ENCODE peak calls at places on chromosome 19, in five cellular contexts. L is tibial nerve, V is lower leg skin, S is B cell, H is fibroblast of mammary gland. O is an unnamed sample.

GRCh38 chr19:51788936-51789795 is 5.8 kb upstream of the FPR3 start:
- DNase-seq in V (no peak), L (no peak), S (no peak), H (peak), O (no peak)

GRCh38 chr19:41328157-41328817 is 18.3 kb downstream of the CCDC97 start:
- DNase-seq in H (no peak), S (no peak), V (no peak), L (no peak), O (no peak)

GRCh38 chr19:23071087-23071511 is 45.7 kb upstream of the ZNF730 start:
- DNase-seq in S (peak), L (no peak), H (peak), V (no peak), O (peak)

GRCh38 chr19:38647966-38648788 is 728 bp downstream of the ACTN4 start:
- DNase-seq in H (no peak), L (no peak), V (no peak), S (no peak), O (no peak)

GRCh38 chr19:51727349-51727880 is 3.6 kb upstream of the HAS1 start:
- DNase-seq in S (no peak), L (no peak), V (no peak), H (peak), O (no peak)

GRCh38 chr19:33631628-33631995 is 9.9 kb downstream of the CHST8 start:
- DNase-seq in V (no peak), H (no peak), S (no peak), L (no peak), O (no peak)

GRCh38 chr19:41161903-41162302 is 31.1 kb upstream of the CYP2S1 start:
- DNase-seq in S (no peak), V (no peak), L (no peak), H (no peak), O (no peak)

GRCh38 chr19:2977001-2977685 is at the start of gene TLE6:
- DNase-seq in V (peak), S (peak), L (peak), H (peak), O (peak)

GRCh38 chr19:35629332-35629633 is 447 bp downstream of the RBM42 start:
- DNase-seq in V (no peak), L (no peak), H (no peak), S (no peak), O (no peak)

GRCh38 chr19:5907216-5907615 is 2.5 kb downstream of the VMAC start:
- DNase-seq in S (no peak), L (no peak), H (peak), V (no peak), O (no peak)

GRCh38 chr19:46787331-46788100 is 878 bp downstream of the SLC1A5 start:
- DNase-seq in H (peak), V (peak), S (peak), L (peak), O (peak)

GRCh38 chr19:6593651-6594416 is 2.9 kb upstream of the CD70 start:
- DNase-seq in S (no peak), V (no peak), H (peak), L (no peak), O (no peak)

GRCh38 chr19:31066385-31066784 is 282.9 kb downstream of the TSHZ3 start:
- DNase-seq in H (peak), S (no peak), V (peak), L (no peak), O (peak)

GRCh38 chr19:50553134-50553703 is 15.0 kb downstream of the LRRC4B start:
- DNase-seq in L (no peak), S (no peak), H (no peak), V (no peak), O (no peak)

GRCh38 chr19:50046649-50047503 is 21.1 kb downstream of the ZNF473 start:
- DNase-seq in V (peak), L (peak), S (peak), H (no peak), O (no peak)

GRCh38 chr19:32676186-32676894 is 692 bp downstream of the RGS9BP start:
- DNase-seq in V (no peak), H (no peak), S (peak), L (no peak), O (no peak)

GRCh38 chr19:9883231-9883758 is 48.2 kb downstream of the PIN1 start:
- DNase-seq in L (no peak), H (no peak), S (no peak), V (peak), O (no peak)

GRCh38 chr19:5103061-5103701 is 134.3 kb downstream of the KDM4B start:
- DNase-seq in V (no peak), L (peak), H (peak), S (no peak), O (peak)

GRCh38 chr19:40807147-40808020 is 8.4 kb downstream of the EGLN2 start:
- DNase-seq in S (no peak), H (no peak), L (no peak), V (no peak), O (no peak)

GRCh38 chr19:37983916-37984315 is 76.9 kb downstream of the SIPA1L3 start:
- DNase-seq in S (no peak), H (no peak), L (no peak), V (no peak), O (no peak)

GRCh38 chr19:46984077-46985010 is 35.3 kb upstream of the NPAS1 start:
- DNase-seq in S (no peak), H (peak), V (no peak), L (no peak), O (peak)

GRCh38 chr19:18340990-18341868 is 831 bp downstream of the PGPEP1 start:
- DNase-seq in L (peak), V (no peak), H (peak), S (peak), O (peak)

GRCh38 chr19:48683349-48683748 is 10.5 kb upstream of the NTN5 start:
- DNase-seq in S (peak), L (no peak), V (no peak), H (peak), O (peak)

GRCh38 chr19:2962018-2962670 is 15.2 kb upstream of the TLE6 start:
- DNase-seq in V (peak), S (peak), L (no peak), H (peak), O (peak)

GRCh38 chr19:39024875-39025641 is 7.3 kb downstream of the FBXO27 start:
- DNase-seq in L (no peak), H (no peak), V (no peak), S (no peak), O (no peak)

GRCh38 chr19:11054200-11054599 is 35.1 kb upstream of the LDLR start:
- DNase-seq in S (no peak), H (no peak), L (no peak), V (no peak), O (no peak)

GRCh38 chr19:20660473-20660872 is 898 bp downstream of the ZNF626 start:
- DNase-seq in L (no peak), V (no peak), S (no peak), H (no peak), O (no peak)

GRCh38 chr19:33208904-33209843 is 15.0 kb downstream of the LRP3 start:
- DNase-seq in V (no peak), H (peak), S (no peak), L (no peak), O (no peak)

GRCh38 chr19:57406516-57407123 is 4.3 kb upstream of the ZNF17 start:
- DNase-seq in S (peak), L (no peak), V (peak), H (peak), O (no peak)

GRCh38 chr19:48837586-48838191 is 1.4 kb upstream of the HSD17B14 start:
- DNase-seq in S (no peak), H (no peak), V (no peak), L (no peak), O (no peak)

GRCh38 chr19:56155124-56155687 is 14.1 kb downstream of the ZNF444 start:
- DNase-seq in H (no peak), L (no peak), V (no peak), S (no peak), O (no peak)

GRCh38 chr19:40687525-40688016 is 2.9 kb downstream of the NUMBL start:
- DNase-seq in H (peak), L (peak), S (peak), V (peak), O (peak)

GRCh38 chr19:13057147-13057572 is 45.5 kb downstream of the LYL1 start:
- DNase-seq in L (no peak), H (no peak), S (no peak), V (no peak), O (no peak)

GRCh38 chr19:35153701-35154534 is 617 bp upstream of the FXYD5 start:
- DNase-seq in H (no peak), S (peak), V (no peak), L (no peak), O (no peak)

GRCh38 chr19:56838930-56839664 is 1.4 kb downstream of the PEG3 start:
- DNase-seq in H (peak), S (peak), V (peak), L (peak), O (peak)

GRCh38 chr19:42529248-42529764 is 1.0 kb upstream of the CEACAM1 start:
- DNase-seq in L (peak), S (peak), V (peak), H (peak), O (no peak)

GRCh38 chr19:5805465-5806132 is 732 bp downstream of the NRTN start:
- DNase-seq in H (no peak), S (peak), L (no peak), V (no peak), O (no peak)

GRCh38 chr19:17279436-17279835 is 2.3 kb upstream of the ANKLE1 start:
- DNase-seq in V (no peak), S (no peak), H (peak), L (no peak), O (no peak)

GRCh38 chr19:17283504-17283996 is 1.8 kb downstream of the ANKLE1 start:
- DNase-seq in V (no peak), L (no peak), S (no peak), H (no peak), O (no peak)

GRCh38 chr19:17281391-17282304 is at the start of gene ANKLE1:
- DNase-seq in V (no peak), S (peak), L (no peak), H (no peak), O (no peak)

GRCh38 chr19:17285415-17286135 is 3.9 kb downstream of the ANKLE1 start:
- DNase-seq in S (no peak), L (no peak), V (no peak), H (no peak), O (no peak)

DNA sequence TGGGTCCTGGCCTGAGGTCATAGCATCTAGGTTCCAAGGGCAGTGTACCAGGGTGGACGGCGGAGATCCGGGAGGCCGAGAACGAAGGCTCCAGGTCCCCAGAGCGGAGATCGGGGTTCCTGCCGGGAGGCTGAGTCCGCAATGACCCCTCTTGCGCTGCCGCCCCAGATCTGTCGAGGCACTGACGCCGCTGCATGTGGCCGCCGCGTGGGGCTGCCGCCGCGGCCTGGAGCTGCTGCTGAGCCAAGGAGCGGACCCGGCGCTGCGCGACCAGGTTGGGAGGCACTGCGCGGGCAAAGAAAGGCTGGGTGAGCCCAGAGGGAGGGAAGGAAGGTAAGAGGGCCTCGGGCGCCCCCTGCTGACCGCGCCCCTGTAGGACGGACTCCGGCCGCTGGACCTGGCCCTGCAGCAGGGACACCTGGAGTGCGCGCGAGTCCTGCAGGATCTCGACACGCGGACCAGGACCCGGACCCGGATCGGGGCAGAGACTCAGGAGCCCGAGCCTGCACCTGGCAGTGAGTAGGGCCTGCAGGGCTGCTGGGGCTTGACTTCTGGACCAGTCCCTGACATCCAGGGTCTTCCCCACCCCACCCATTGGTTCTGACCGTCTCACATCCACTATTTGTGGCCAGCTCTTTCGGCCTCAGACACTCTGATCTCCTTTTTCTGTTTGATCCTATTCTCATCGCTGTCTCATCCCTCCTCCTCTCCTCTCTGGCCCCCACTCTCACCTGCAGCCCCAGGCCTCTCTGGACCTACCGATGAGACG is 971 bp downstream of the ANKLE1 start:
- DNase-seq in S (peak), V (peak), L (peak), H (peak), O (peak)
- TF ChIP-seq CTCF in S (peak), V (peak), L (peak), H (peak), O (peak)

DNA sequence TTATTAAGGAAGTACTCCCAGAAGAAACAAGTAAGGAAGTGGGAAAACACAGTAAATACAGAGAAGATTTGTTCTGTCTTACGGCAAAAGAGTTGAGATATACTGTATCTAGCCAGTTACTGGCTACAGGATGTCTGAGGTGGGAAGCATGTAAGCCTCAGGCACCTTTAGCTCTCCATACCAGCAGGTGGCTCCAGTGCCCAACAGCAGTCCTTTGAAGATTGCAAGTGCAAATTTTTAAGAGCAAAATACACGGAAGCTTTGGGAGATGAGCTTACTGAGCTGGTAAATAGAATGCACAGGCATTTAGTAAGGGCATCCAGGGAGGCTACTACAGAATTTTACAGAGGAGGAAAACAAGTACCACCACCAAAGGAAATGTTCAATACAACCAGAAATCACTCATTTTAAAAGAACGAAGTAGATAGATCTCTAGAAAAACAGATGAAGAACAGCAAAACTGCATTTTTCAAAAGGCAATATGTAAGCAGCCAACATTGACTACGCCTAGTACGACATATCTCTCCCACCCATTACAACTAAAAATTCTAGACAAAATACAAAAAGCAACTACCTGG is 57.9 kb upstream of the VSTM2B start:
- DNase-seq in H (peak), L (no peak), S (no peak), V (no peak), O (no peak)
- TF ChIP-seq CTCF in H (peak), L (no peak), S (no peak), V (no peak), O (no peak)

GRCh38 chr19:54429176-54429495 is 13.9 kb downstream of the TTYH1 start:
- DNase-seq in V (no peak), L (no peak), H (no peak), S (no peak), O (no peak)

GRCh38 chr19:54431255-54431838 is 16.1 kb downstream of the TTYH1 start:
- DNase-seq in S (no peak), L (no peak), V (no peak), H (peak), O (peak)

GRCh38 chr19:54432144-54432738 is 16.8 kb upstream of the LENG8 start:
- DNase-seq in H (no peak), L (no peak), S (no peak), V (no peak), O (no peak)

GRCh38 chr19:54429545-54430227 is 14.4 kb downstream of the TTYH1 start:
- DNase-seq in L (no peak), V (no peak), H (no peak), S (no peak), O (no peak)

DNA sequence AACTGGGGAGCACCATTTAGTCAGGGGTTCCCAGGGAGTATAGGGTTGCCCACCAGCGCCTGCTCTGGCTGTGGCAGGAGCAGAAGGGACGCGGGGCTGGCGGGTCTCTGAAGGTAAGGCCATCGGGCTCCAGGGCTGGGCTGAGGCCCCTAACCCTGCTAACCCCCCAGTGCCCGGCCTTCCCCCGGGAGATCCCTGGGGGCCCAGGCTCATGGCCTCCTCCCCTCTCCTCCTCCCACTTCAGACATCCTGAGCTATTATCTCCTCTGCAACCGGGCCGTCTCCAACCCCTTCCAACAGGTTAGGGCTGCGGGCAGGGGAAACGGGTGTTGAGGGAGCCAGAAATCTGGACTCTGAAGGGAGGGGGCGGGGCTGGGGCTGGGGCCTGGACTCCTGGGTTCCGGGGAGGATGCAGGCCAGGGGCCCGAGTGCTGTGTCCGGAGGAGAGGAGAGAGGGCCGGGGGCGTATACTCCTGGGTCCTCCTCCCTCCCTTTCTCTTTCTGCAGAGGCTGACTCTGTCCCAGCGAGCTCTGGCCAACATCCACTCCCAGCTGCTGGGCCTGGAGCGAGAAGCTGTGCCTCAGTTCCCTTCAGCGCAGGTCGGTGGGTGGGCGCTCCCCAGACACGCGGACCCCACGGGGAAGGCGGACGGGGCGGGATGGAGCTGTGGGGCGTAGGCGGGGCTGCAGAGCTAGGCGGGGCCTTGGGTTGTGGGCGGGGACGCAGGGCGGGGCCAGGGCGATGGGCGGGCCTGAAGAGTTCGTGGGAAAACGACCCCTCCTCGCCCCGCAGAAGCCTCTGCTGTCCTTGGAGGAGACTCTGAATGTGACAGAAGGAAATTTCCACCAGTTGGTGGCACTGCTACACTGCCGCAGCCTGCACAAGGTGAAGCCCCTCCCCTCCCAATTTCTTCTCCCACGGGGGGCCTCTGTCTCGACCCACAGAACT is 15.3 kb downstream of the TTYH1 start:
- DNase-seq in H (no peak), V (no peak), S (peak), L (no peak), O (no peak)
- TF ChIP-seq CTCF in H (no peak), V (no peak), S (peak), L (no peak), O (no peak)

DNA sequence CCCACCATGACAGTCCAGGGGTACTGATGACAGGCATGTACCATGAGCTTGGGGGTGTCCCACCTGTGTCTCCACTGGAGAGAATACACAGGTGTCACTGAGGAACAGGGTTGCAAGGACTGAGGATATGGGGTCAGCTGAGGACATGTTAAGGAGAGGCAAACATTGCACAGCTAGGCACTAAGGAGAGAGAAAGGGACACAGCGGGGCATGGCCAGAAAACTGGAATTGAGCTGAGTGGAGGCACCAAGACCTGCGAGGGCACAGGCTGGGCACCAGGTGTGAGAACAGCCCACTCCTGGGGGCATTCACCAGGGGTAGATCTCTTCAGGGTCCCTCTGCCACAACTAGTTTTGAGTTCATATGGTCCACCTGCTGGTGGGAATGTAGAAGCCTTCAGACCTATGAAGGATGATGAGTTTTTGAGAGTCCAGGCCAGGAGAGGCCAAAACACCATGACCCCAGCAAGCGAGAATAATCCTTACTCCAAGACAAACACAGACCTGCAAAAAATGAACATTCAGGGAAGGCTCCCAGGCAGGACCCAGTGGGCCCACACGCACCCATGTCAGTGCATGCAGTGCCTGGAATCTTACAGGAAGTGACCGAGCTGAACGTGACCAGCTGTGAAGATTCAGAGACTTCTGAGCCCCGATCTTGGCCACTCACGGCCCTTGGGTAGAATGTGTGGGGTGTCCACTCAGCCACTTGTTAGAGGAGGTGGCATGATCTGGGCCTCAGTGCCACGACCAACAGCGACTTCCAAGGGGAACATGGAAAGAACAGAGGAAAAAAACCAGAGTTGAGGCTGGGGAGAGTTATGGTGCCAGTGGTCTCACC is 1.4 kb upstream of the ZNF584 start:
- DNase-seq in S (no peak), H (peak), V (no peak), L (no peak), O (no peak)
- TF ChIP-seq CTCF in S (peak), H (peak), V (no peak), L (peak), O (peak)